ENCODE peak calls at places on chromosomes 4 and X, in five cellular contexts. G, S, E, Y and T are unnamed samples.

GRCh38 chr4:156771171-156771837 is 200.3 kb downstream of the PDGFC start:
- DNase-seq in Y (no peak), G (peak; percentile 33), S (peak; percentile 28), E (peak; percentile 49), T (peak; percentile 41)

GRCh38 chr4:60216752-60217151 is 983.4 kb upstream of the ADGRL3 start:
- DNase-seq in S (peak; percentile 13), E (peak; percentile 82), G (no peak), Y (no peak), T (no peak)

GRCh38 chr4:150264595-150265141 is 186.4 kb downstream of the DCLK2 start:
- DNase-seq in G (no peak), Y (no peak), S (no peak), E (no peak), T (no peak)

GRCh38 chr4:126004936-126005335 is 690.2 kb downstream of the FAT4 start:
- DNase-seq in G (no peak), Y (no peak), S (peak; percentile 35), E (peak; percentile 89), T (no peak)

GRCh38 chrX:50432760-50433377 is 37.8 kb downstream of the DGKK start:
- DNase-seq in S (peak; percentile 84), G (peak; percentile 40), Y (no peak), E (no peak), T (peak; percentile 21)

GRCh38 chrX:85503258-85504158 is 124.0 kb upstream of the POF1B start:
- DNase-seq in E (no peak), Y (no peak), G (no peak), S (peak; percentile 0), T (no peak)

GRCh38 chr4:99504804-99505502 is 5.9 kb upstream of the C4orf17 start:
- DNase-seq in E (no peak), G (no peak), S (no peak), Y (no peak), T (no peak)

GRCh38 chr4:168558587-168558986 is 61.7 kb downstream of the PALLD start:
- DNase-seq in S (peak; percentile 63), G (no peak), Y (no peak), E (no peak), T (no peak)

GRCh38 chr4:183504930-183505555 is at the start of gene ING2:
- DNase-seq in S (peak; percentile 77), E (peak; percentile 88), G (no peak), Y (peak; percentile 67), T (no peak)

GRCh38 chr4:20288047-20288650 is 36.4 kb downstream of the SLIT2 start:
- DNase-seq in S (no peak), Y (no peak), E (no peak), G (no peak), T (no peak)

GRCh38 chr4:20287246-20287645 is 35.5 kb downstream of the SLIT2 start:
- DNase-seq in Y (no peak), S (no peak), G (no peak), E (no peak), T (no peak)

GRCh38 chr4:20288846-20289512 is 37.3 kb downstream of the SLIT2 start:
- DNase-seq in S (no peak), Y (no peak), E (no peak), G (no peak), T (no peak)

GRCh38 chr4:20292739-20293138 is 41.0 kb downstream of the SLIT2 start:
- DNase-seq in S (no peak), E (no peak), G (no peak), Y (no peak), T (no peak)

DNA sequence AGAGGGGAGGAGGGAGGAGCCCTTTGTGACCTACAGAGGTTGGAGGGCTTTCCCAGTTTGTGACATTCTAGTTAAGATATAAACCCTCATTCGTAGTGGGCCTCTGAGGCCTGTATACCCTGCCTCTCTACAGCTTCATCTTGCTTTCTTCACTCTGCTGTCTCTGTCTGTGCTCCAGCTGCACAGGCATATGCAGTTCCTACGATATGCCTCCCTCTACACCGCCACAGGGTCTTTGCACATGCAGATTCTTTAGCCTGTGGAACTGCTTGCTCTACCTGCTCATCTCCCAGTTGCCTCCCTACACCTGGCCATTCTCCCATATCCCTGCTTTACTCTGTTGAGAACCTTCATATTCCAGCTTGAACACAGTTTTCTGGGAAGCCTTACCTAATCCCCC is 38.1 kb downstream of the SLIT2 start:
- DNase-seq in G (no peak), S (no peak), E (no peak), Y (no peak), T (no peak)
- H3K23ac ChIP-seq in G (no peak overlapping the region), S (no peak overlapping the region), E (no peak overlapping the region), Y (no peak overlapping the region), T (no peak overlapping the region)

DNA sequence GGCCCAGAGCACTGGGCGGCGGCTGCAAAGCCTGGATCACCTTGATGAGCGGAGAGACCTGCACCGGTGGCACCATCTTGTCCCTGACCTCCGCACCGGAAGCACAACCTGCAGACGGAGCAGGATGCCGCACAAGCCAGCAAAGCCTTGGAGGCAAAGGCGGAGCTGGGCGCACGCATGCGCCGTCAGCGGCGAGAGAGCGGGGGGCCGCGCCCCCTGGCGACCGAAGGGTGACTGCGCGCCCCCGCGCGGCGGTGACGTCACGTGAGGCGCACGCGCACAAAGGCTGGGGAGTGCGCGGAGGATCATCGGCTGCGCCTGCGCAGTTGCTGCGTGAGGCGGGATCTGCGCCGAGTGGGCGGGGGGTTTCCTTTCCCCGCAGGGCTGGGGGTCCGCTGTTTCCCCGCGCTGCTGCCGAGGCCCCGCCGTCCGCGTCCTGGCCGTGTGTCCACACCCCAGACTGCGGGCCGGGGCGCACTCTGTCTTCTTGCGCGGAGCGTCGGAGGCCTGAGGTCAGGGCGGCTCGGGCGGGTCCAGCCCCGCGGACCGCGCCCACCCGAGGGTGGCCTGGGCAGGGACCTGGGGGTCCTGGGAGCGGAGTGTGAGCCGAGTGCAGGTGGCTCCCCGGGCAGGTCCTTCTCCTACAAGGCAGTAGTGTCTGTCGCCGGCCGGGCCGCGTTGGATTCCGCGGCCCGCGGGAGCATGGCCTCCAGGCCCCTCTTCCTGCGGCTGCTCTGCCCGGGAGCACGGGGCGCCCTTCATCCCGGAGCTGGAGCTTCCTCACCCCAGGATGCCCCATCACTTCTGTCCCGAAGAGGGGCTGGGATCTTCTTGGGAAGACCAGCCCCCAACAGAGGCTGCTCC is at the start of the genes ATP5ME and MYL5:
- DNase-seq in S (peak; percentile 97), E (peak; percentile 90), Y (peak; percentile 99), G (peak; percentile 97), T (peak; percentile 96)
- H3K23ac ChIP-seq in S (no peak within 1 kb of the TSS), E (no peak within 1 kb of the TSS), Y (peak within 1 kb of the TSS; percentile 52), G (no peak within 1 kb of the TSS), T (peak within 1 kb of the TSS; percentile 97)

DNA sequence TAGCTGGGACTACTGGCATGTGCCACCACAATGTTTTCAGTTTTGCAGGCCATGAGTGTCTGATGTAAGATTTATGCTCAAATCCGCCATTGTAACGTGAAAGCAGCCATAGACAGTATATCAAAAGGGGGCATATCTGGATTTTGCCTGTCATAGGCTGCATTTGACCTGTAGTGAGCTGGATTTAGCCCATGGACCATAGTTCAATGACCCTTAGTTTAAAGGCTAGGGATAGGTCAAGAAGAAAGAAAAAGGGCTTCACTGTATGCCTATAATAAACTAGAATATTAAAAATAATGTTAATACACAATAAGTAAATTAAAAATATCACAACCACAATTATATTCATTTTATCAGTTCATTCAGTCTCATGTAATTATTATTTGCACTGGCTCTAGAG is 181.8 kb downstream of the STIM2 start:
- DNase-seq in E (no peak), G (no peak), Y (no peak), S (no peak), T (no peak)
- H3K23ac ChIP-seq in E (no peak overlapping the region), G (no peak overlapping the region), Y (no peak overlapping the region), S (no peak overlapping the region), T (no peak overlapping the region)

DNA sequence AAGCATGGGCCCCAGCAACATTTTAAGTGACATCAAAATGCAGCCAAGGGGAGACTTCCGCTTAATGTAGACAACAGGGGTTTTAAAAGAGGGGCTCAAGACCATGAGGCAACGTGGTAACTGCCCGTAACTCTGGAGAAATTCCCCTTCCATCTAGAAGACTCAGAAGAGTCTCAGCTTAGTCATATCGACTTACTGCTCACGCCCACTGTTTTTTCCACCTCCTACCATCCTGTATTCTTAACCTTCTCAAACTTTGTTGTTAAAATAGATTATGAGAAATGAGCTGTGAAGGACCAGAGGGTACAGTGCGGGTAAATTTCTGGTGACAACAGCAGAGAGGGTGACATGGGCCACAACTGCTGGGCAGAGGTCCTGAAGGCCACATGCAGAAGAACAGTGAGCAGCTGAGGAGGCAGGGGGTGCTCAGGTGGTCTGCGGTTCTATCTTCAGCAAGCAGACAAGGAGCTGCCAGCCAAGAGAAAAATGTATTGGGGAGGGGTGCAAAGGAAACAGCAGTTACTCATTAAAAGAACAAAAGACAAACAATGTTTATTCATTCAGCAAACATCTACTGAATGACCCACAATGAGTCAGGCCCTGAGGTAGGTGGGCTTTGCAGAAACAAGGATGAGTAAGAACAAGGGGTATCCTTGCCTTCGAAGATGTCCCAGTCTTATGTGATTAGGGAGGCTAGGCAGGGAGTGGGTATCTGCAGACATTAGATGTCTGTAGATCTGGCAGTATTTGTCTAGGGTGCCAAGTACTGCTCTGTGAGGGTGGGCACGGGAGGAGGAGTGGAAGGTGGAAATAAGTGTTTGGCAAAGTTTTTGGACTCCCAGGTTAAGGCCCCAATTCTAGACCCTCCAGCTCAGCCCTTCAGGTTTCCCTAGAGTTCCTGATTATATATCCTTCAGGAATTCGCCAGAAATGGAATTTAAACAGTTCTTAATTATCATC is 175.3 kb downstream of the TSPAN5 start:
- DNase-seq in G (no peak), Y (no peak), E (no peak), S (no peak), T (no peak)
- H3K23ac ChIP-seq in G (no peak overlapping the region), Y (no peak overlapping the region), E (no peak overlapping the region), S (no peak overlapping the region), T (peak overlapping the region; percentile 66)

DNA sequence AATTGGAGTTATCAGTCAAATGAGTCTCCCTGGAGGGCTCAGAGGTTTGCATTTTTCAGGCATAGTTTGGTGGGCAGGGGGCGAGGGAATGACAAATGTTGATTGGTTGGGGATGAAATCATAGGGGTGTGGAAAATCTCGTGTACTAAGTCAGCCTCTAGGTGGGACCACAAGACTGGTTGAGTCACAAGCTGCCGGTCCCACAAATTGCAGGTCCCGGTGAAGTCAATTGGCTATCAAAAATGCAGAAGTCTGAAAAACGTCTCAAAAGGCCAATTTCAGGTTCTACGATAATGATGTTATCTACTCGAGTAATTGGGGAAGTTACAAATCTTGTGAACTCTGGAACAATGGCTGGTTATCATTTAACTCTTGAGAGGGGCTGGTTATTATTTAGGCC is 98.8 kb upstream of the DHX15 start:
- DNase-seq in S (peak; percentile 24), G (no peak), E (no peak), Y (no peak), T (no peak)
- H3K23ac ChIP-seq in S (no peak overlapping the region), G (no peak overlapping the region), E (no peak overlapping the region), Y (no peak overlapping the region), T (no peak overlapping the region)

DNA sequence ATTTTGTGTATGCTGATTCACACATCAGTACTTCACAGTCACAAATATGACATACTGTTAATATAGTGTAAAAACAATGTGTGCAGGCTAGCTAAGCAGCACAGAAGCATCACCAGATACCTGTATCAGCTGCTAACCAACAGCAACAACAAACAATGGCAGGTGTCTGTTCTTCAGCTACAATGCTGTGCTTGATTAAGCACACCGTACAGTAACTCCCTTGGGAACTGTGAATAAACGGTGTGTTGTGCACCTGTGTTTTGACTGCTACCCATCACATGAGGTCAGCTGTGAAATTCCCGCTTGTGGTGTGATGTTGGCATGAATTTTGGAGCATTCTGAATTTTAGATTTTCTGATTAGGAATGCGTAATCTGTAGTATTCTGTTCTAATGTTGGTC is 379.7 kb upstream of the FAT1 start:
- DNase-seq in G (no peak), Y (no peak), E (no peak), S (no peak), T (no peak)
- H3K23ac ChIP-seq in G (no peak overlapping the region), Y (no peak overlapping the region), E (no peak overlapping the region), S (no peak overlapping the region), T (no peak overlapping the region)